ENCODE peak calls at places on chromosomes 12 and 14, in five cellular contexts. One of them, this sample, is unnamed.

GRCh38 chr12:26787125-26787495 is 45.9 kb downstream of the ITPR2 start:
- DNase-seq in H1: no peak
- DNase-seq in spleen: no peak
- DNase-seq in astrocyte of the cerebellum: peak
- DNase-seq in AG09319: peak
- DNase-seq in this sample: no peak

GRCh38 chr14:22994762-22995275 is 12.5 kb upstream of the AJUBA start:
- DNase-seq in spleen: no peak
- DNase-seq in H1: no peak
- DNase-seq in astrocyte of the cerebellum: no peak
- DNase-seq in AG09319: no peak
- DNase-seq in this sample: peak

GRCh38 chr12:94305293-94305957 is 154.2 kb downstream of the CEP83 start:
- DNase-seq in spleen: no peak
- DNase-seq in astrocyte of the cerebellum: peak
- DNase-seq in AG09319: no peak
- DNase-seq in H1: no peak
- DNase-seq in this sample: no peak

GRCh38 chr12:75208851-75209781 is 523 bp downstream of the KCNC2 start:
- DNase-seq in astrocyte of the cerebellum: peak
- DNase-seq in H1: no peak
- DNase-seq in spleen: peak
- DNase-seq in AG09319: no peak
- DNase-seq in this sample: peak

GRCh38 chr14:98903371-98903770 is 368.6 kb downstream of the BCL11B start:
- DNase-seq in AG09319: no peak
- DNase-seq in spleen: no peak
- DNase-seq in astrocyte of the cerebellum: no peak
- DNase-seq in H1: no peak
- DNase-seq in this sample: no peak

GRCh38 chr14:64203366-64204006 is 90.7 kb downstream of the ESR2 start:
- DNase-seq in spleen: no peak
- DNase-seq in AG09319: no peak
- DNase-seq in astrocyte of the cerebellum: no peak
- DNase-seq in H1: no peak
- DNase-seq in this sample: no peak

GRCh38 chr14:91985008-91985407 is 37.5 kb upstream of the FBLN5 start:
- DNase-seq in spleen: no peak
- DNase-seq in astrocyte of the cerebellum: no peak
- DNase-seq in AG09319: no peak
- DNase-seq in H1: no peak
- DNase-seq in this sample: no peak

GRCh38 chr14:101584049-101584859 is 23.0 kb downstream of the DIO3 start:
- DNase-seq in spleen: peak
- DNase-seq in AG09319: peak
- DNase-seq in astrocyte of the cerebellum: no peak
- DNase-seq in H1: no peak
- DNase-seq in this sample: no peak

GRCh38 chr14:71117839-71118743 is 210.8 kb downstream of the PCNX1 start:
- DNase-seq in H1: peak
- DNase-seq in AG09319: no peak
- DNase-seq in spleen: no peak
- DNase-seq in astrocyte of the cerebellum: no peak
- DNase-seq in this sample: peak

GRCh38 chr12:113194971-113195391 is 9.5 kb downstream of the RITA1 start:
- DNase-seq in astrocyte of the cerebellum: peak
- DNase-seq in AG09319: no peak
- DNase-seq in H1: no peak
- DNase-seq in spleen: no peak
- DNase-seq in this sample: no peak

GRCh38 chr14:20986811-20987210 is 3.0 kb upstream of the METTL17 start:
- DNase-seq in spleen: no peak
- DNase-seq in AG09319: peak
- DNase-seq in H1: no peak
- DNase-seq in astrocyte of the cerebellum: peak
- DNase-seq in this sample: no peak

GRCh38 chr12:131797588-131797934 is 30.6 kb upstream of the MMP17 start:
- DNase-seq in AG09319: no peak
- DNase-seq in astrocyte of the cerebellum: no peak
- DNase-seq in H1: no peak
- DNase-seq in spleen: no peak
- DNase-seq in this sample: no peak

GRCh38 chr12:94832780-94833760 is 170.4 kb downstream of the NDUFA12 start:
- DNase-seq in spleen: no peak
- DNase-seq in AG09319: no peak
- DNase-seq in astrocyte of the cerebellum: peak
- DNase-seq in H1: peak
- DNase-seq in this sample: no peak

GRCh38 chr14:26527095-26527494 is 70.7 kb downstream of the NOVA1 start:
- DNase-seq in astrocyte of the cerebellum: no peak
- DNase-seq in spleen: no peak
- DNase-seq in H1: no peak
- DNase-seq in AG09319: no peak
- DNase-seq in this sample: no peak

GRCh38 chr12:94379479-94380113 is 80.1 kb downstream of the CEP83 start:
- DNase-seq in H1: no peak
- DNase-seq in spleen: no peak
- DNase-seq in AG09319: no peak
- DNase-seq in astrocyte of the cerebellum: no peak
- DNase-seq in this sample: peak

GRCh38 chr12:95653761-95654546 is 102.7 kb upstream of the USP44 start:
- DNase-seq in spleen: no peak
- DNase-seq in AG09319: peak
- DNase-seq in H1: no peak
- DNase-seq in astrocyte of the cerebellum: no peak
- DNase-seq in this sample: no peak

DNA sequence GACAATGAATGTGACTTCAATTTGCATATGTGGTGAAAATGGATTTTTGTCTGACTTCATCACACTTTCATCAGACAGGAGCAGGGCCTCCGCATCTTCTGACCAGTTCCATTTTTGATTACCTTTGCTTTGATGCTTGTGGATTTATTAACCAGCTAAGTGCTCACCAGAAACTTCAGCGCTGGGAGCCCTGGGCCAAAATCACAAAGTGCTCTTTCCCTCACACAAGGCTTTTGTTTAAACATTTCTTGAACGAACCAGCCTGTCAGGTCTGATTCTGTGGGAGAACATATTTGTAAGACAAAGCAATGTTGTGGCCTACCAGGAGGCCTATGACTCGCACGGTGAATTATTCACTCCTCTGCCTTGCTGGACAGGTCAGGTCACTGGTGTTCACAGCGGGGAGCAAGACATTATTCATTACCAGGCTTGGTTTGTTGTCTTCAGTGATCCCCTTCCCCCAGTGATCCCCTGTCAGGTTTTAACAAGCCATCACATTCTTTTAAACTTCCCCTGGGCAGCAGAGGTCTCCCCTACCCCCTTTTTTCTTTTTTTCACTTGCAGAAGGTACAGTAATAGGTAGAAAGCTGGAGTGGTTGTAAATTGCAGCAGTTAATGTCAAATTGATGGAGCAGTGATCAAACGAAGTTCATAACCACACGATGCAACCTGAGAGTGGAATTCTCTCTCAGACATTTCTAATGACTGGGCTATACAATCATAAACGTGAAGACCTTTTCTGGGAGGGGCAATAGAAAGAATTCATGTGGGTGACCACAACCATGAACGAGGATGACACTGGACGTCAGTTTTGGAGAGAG is 167.5 kb upstream of the PRICKLE1 start:
- DNase-seq in H1: peak
- DNase-seq in spleen: no peak
- DNase-seq in astrocyte of the cerebellum: peak
- DNase-seq in AG09319: peak
- DNase-seq in this sample: no peak
- TF ChIP-seq CTCF in H1: no peak
- TF ChIP-seq CTCF in spleen: no peak
- TF ChIP-seq CTCF in astrocyte of the cerebellum: no peak
- TF ChIP-seq CTCF in AG09319: no peak
- TF ChIP-seq CTCF in this sample: no peak

GRCh38 chr12:6963016-6963731 is 7.3 kb downstream of the PHB2 start:
- DNase-seq in AG09319: no peak
- DNase-seq in spleen: peak
- DNase-seq in H1: no peak
- DNase-seq in astrocyte of the cerebellum: no peak
- DNase-seq in this sample: no peak
- TF ChIP-seq CTCF in AG09319: no peak
- TF ChIP-seq CTCF in spleen: no peak
- TF ChIP-seq CTCF in H1: peak
- TF ChIP-seq CTCF in astrocyte of the cerebellum: no peak
- TF ChIP-seq CTCF in this sample: no peak

GRCh38 chr12:12007001-12007712 is 63.6 kb upstream of the BCL2L14 start:
- DNase-seq in astrocyte of the cerebellum: peak
- DNase-seq in spleen: no peak
- DNase-seq in H1: no peak
- DNase-seq in AG09319: no peak
- DNase-seq in this sample: peak

GRCh38 chr12:12007713-12008231 is 63.0 kb upstream of the BCL2L14 start:
- DNase-seq in astrocyte of the cerebellum: no peak
- DNase-seq in H1: no peak
- DNase-seq in spleen: no peak
- DNase-seq in AG09319: no peak
- DNase-seq in this sample: no peak

GRCh38 chr12:12008232-12008850 is 62.4 kb upstream of the BCL2L14 start:
- DNase-seq in astrocyte of the cerebellum: no peak
- DNase-seq in spleen: no peak
- DNase-seq in H1: no peak
- DNase-seq in AG09319: no peak
- DNase-seq in this sample: no peak

GRCh38 chr12:12010277-12011031 is 60.3 kb upstream of the BCL2L14 start:
- DNase-seq in H1: no peak
- DNase-seq in spleen: peak
- DNase-seq in AG09319: peak
- DNase-seq in astrocyte of the cerebellum: peak
- DNase-seq in this sample: peak

DNA sequence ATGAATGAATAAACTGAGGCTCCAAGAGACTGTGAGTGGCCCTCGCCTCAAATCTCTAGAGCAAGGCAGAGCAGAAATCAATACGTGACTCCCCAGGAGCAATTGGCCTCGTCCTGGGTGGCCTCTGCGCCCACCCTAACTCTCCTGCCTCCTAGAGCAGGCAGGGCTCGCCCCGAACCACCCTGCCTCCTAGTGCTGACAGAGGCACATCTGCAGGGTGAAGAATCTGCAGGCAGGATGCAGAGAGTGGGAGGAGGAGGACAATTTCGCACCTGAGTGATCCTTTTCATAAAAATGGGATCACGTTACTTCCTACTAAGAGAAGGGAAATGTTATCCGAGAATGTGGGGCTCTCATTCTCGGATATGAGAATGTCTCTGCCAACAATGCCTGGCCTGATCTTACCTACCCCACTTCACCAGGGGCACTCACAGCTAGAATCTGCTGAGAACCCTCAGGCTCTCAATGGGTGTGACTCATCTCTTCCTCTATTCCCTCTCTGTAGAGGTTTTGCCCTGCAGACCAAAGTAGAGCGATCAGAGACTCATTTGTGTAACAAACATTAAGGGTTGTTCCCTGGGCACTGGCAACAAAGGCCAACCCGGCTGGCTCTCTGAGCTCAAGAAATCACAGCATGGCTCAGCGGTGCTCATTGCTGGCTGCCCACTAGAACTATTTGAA is 61.7 kb upstream of the BCL2L14 start:
- DNase-seq in H1: peak
- DNase-seq in AG09319: no peak
- DNase-seq in astrocyte of the cerebellum: peak
- DNase-seq in spleen: no peak
- DNase-seq in this sample: no peak
- TF ChIP-seq CTCF in H1: peak
- TF ChIP-seq CTCF in AG09319: no peak
- TF ChIP-seq CTCF in astrocyte of the cerebellum: peak
- TF ChIP-seq CTCF in spleen: no peak
- TF ChIP-seq CTCF in this sample: peak

DNA sequence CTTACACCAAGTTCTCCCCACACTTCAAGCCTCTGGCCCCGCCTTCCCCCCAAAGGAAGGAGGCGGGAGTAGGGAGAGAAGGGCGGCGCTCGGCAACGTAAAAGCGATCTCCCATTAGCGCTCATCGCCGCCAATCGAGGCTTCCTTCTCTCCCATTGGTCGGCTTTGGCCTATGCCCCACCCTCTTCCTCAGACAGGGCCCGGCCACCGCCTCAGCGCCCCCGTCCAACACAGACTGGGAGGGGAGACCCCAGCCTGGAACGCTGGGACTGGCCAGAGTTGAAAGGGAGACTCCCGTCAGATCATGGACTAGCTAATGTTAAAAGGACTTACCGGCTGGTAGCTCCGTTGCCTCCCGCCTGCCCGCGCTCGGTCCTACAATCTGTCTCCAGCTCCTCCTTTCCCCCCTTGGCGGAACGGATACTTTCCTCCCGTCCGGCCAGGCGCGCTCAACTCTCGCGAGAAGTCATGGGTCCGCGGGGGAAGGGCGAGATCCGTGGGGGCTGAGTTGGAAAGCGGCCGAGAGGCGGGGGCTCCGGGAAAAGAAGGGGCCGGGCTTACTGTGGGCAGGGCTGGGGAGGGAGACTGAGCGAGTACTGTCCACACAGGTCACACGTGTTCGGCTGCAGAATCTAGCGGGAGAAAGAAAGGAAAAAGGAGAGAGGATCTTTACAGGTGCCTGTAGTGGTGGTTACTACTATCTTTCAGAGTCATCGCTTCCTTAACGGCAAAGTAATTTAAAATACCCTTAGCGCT is at the start of gene ATF7:
- DNase-seq in astrocyte of the cerebellum: peak
- DNase-seq in H1: peak
- DNase-seq in spleen: peak
- DNase-seq in AG09319: peak
- DNase-seq in this sample: peak
- TF ChIP-seq CTCF in astrocyte of the cerebellum: no peak
- TF ChIP-seq CTCF in H1: no peak
- TF ChIP-seq CTCF in spleen: peak
- TF ChIP-seq CTCF in AG09319: no peak
- TF ChIP-seq CTCF in this sample: no peak

DNA sequence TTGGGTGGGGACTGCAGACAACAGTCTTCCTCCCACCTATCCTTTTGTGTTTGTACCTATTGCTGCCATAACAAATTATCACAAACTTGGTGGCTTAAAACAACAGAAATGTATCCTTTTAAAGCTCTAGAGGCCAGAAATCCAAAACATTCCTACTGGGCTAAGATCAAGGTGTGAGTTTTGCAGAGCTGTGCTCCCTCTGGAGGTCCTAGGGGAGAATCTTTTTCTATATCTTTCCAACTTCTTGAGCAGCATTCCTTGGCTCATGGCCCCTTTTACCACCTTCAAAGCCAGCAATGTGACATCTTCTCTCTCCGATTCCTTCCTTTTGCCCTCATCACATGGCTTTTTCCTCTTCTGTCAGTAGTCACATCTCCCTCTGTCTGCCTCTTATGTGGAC is 190.6 kb downstream of the TTC8 start:
- DNase-seq in astrocyte of the cerebellum: no peak
- DNase-seq in H1: no peak
- DNase-seq in AG09319: no peak
- DNase-seq in spleen: no peak
- DNase-seq in this sample: no peak
- TF ChIP-seq CTCF in astrocyte of the cerebellum: peak
- TF ChIP-seq CTCF in H1: no peak
- TF ChIP-seq CTCF in AG09319: peak
- TF ChIP-seq CTCF in spleen: no peak
- TF ChIP-seq CTCF in this sample: no peak

This sample was measured in GM20000.